ENCODE peak calls at places on chromosomes 11 and 22, in ten cellular contexts. L is RWPE1; N is fibroblast of lung; V is H9; Z is ovary; O is IMR-90; W is dorsolateral prefrontal cortex; H is CD8-positive, alpha-beta T cell; M is testis; E is A549. Q is an unnamed sample.

GRCh38 chr11:107359701-107360100 is 97.9 kb downstream of the CWF19L2 start:
- DNase-seq in L (no peak), N (peak; percentile 4), V (no peak), Z (no peak), O (peak; percentile 14), W (no peak), H (no peak), M (no peak), E (no peak), Q (no peak)

GRCh38 chr11:111408789-111409727 is 30.0 kb upstream of the POU2AF1 start:
- DNase-seq in L (no peak), N (peak; percentile 76), V (no peak), Z (no peak), O (peak; percentile 63), W (no peak), H (no peak), M (no peak), E (no peak), Q (peak; percentile 76)

GRCh38 chr11:69524291-69524882 is 42.9 kb downstream of the LINC01488 start:
- DNase-seq in L (peak; percentile 53), N (peak; percentile 74), V (peak; percentile 23), Z (no peak), O (peak; percentile 52), W (peak; percentile 6), H (no peak), M (no peak), E (no peak), Q (peak; percentile 37)

GRCh38 chr11:116614306-116615210 is 158.2 kb downstream of the BUD13 start:
- DNase-seq in L (no peak), N (no peak), V (no peak), Z (no peak), O (no peak), W (no peak), H (no peak), M (peak; percentile 5), E (no peak), Q (no peak)

GRCh38 chr11:78256962-78257361 is 68.2 kb downstream of the USP35 start:
- DNase-seq in L (no peak), N (peak; percentile 93), V (no peak), Z (peak; percentile 90), O (peak; percentile 92), W (peak; percentile 58), H (no peak), M (peak; percentile 54), E (no peak), Q (peak; percentile 98)

GRCh38 chr11:62921201-62921572 is at the start of gene CHRM1:
- DNase-seq in L (no peak), N (no peak), V (no peak), Z (no peak), O (no peak), W (peak; percentile 72), H (no peak), M (no peak), E (no peak), Q (no peak)

GRCh38 chr11:10441652-10442503 is 13.2 kb upstream of the AMPD3 start:
- DNase-seq in L (no peak), N (peak; percentile 45), V (no peak), Z (no peak), O (no peak), W (no peak), H (no peak), M (no peak), E (no peak), Q (peak; percentile 28)

GRCh38 chr22:18077639-18078328 is at the start of gene PEX26:
- DNase-seq in L (peak; percentile 87), N (peak; percentile 96), V (peak; percentile 95), Z (peak; percentile 92), O (peak; percentile 95), W (peak; percentile 97), H (peak; percentile 92), M (peak; percentile 98), E (peak; percentile 82), Q (peak; percentile 96)

GRCh38 chr11:19536131-19536530 is 176.5 kb upstream of the NAV2 start:
- DNase-seq in L (no peak), N (no peak), V (no peak), Z (no peak), O (no peak), W (no peak), H (no peak), M (no peak), E (no peak), Q (no peak)

DNA sequence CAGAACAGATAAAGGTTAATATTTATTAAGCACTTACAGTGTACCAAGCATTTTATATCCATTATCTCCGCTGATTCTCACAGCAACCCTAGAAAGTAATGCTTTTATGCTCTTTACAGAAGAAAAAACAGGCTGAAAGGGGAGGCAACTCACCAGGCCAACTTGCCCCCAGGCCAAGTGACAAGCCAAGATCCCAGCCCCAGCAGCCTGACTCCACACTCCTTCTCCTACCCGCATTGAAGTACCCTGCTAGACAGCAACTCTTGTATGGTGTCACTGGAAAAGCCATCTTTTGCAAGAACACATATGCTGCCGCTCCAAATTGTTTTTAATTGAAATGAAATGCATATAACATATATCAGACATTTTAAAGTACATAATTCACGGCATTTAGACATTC is 25.6 kb downstream of the SMCO4 start:
- DNase-seq in L (no peak), N (no peak), V (no peak), Z (no peak), O (no peak), W (no peak), H (no peak), M (no peak), E (no peak), Q (no peak)
- TF ChIP-seq CTCF in L (no peak), N (no peak), V (no peak), Z (no peak), O (no peak), W (no peak), H (no peak), M (no peak), E (no peak), Q (no peak)

GRCh38 chr22:20013382-20013871 is 3.2 kb downstream of the ARVCF start:
- DNase-seq in L (no peak), N (peak; percentile 48), V (peak; percentile 91), Z (peak; percentile 61), O (peak; percentile 47), W (peak; percentile 79), H (no peak), M (peak; percentile 63), E (no peak), Q (peak; percentile 85)

GRCh38 chr22:20011123-20011992 is 5.3 kb downstream of the ARVCF start:
- DNase-seq in L (no peak), N (no peak), V (no peak), Z (no peak), O (no peak), W (no peak), H (no peak), M (no peak), E (no peak), Q (no peak)

GRCh38 chr22:20011993-20012740 is 4.5 kb downstream of the ARVCF start:
- DNase-seq in L (no peak), N (no peak), V (no peak), Z (no peak), O (no peak), W (no peak), H (no peak), M (no peak), E (no peak), Q (no peak)

GRCh38 chr22:20014526-20015186 is 2.0 kb downstream of the ARVCF start:
- DNase-seq in L (no peak), N (no peak), V (no peak), Z (no peak), O (no peak), W (no peak), H (no peak), M (no peak), E (no peak), Q (no peak)

DNA sequence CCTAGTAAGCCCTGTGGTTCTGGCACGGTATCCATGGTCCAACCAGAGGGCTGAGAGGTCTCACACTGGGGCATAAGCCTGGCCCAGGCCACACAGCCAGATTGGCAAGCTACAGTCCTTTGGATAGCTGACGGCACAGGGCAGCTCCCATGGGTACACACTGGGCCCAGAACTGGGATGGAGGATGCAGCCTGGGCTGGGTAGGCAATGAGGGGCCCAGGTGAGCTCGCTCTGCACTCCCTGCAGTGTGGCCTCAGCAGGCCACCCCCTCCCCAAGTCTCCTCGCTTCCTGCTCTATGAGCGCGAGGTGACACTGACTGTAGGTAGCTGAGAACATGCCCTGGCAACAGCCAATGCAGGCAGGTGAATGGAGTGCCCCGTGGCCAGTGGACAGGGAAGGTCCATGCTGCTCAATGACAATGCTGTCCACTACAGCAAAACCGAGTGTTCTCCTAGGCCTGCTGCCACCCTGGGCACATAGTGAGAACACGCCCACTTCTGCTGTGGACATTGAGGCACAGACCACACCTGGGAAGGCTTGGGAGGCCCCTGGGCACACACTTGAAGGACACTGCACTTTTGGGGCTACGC is 3.8 kb downstream of the ARVCF start:
- DNase-seq in L (no peak), N (no peak), V (no peak), Z (no peak), O (no peak), W (no peak), H (no peak), M (no peak), E (no peak), Q (no peak)
- H3K27ac ChIP-seq in L (peak overlapping the region; percentile 9), N (no peak overlapping the region), V (no peak overlapping the region), Z (no peak overlapping the region), O (no peak overlapping the region), W (no peak overlapping the region), H (no peak overlapping the region), M (no peak overlapping the region), E (no peak overlapping the region), Q (no peak overlapping the region)

DNA sequence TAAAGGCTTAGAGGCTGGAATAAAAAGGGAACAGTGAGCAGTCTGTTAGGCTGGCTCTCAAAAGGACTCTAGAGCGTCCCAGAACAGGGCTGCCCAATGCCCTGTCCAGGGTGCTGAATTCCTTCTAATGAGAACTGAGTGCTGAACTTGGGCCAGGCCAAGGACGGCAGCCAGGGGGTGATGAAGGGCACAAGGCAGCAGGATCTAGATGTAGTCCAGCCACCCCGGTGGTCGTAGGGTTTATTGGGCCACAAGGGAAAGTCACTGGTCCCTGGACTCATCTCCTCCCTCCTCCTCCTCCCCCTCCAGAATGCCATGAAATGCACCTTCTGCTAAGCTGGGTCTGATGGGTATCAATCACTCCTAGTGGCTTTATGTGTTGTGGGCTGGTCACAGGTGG is 19.2 kb downstream of the NPTXR start:
- DNase-seq in L (peak; percentile 34), N (peak; percentile 62), V (peak; percentile 88), Z (no peak), O (peak; percentile 75), W (peak; percentile 67), H (peak; percentile 14), M (peak; percentile 72), E (peak; percentile 31), Q (peak; percentile 84)
- TF ChIP-seq CTCF in L (no peak), N (peak; percentile 70), V (peak; percentile 86), Z (no peak), O (peak; percentile 47), W (peak; percentile 37), H (no peak), M (peak; percentile 35), E (no peak), Q (peak; percentile 65)

GRCh38 chr11:133948711-133949110 is 8.1 kb downstream of the IGSF9B start:
- DNase-seq in L (no peak), N (no peak), V (no peak), Z (no peak), O (no peak), W (no peak), H (no peak), M (no peak), E (no peak), Q (no peak)
- H3K27ac ChIP-seq in L (no peak overlapping the region), N (no peak overlapping the region), V (no peak overlapping the region), Z (no peak overlapping the region), O (no peak overlapping the region), W (peak overlapping the region; percentile 57), H (no peak overlapping the region), M (peak overlapping the region; percentile 18), E (no peak overlapping the region), Q (no peak overlapping the region)

GRCh38 chr11:31369348-31370329 is at the start of the genes DCDC1 and DNAJC24:
- DNase-seq in L (peak; percentile 84), N (peak; percentile 93), V (peak; percentile 96), Z (peak; percentile 89), O (peak; percentile 91), W (peak; percentile 93), H (peak; percentile 89), M (peak; percentile 96), E (peak; percentile 68), Q (peak; percentile 97)
- TF ChIP-seq CTCF in L (no peak), N (no peak), V (no peak), Z (no peak), O (no peak), W (no peak), H (no peak), M (no peak), E (no peak), Q (no peak)

Q was measured in cardiac muscle cell.